ENCODE peak calls at places on chromosomes 11 and 22, in eight cellular contexts. V is activated CD4-positive, alpha-beta T cell treated with anti-CD3 and anti-CD28 coated beads, Interleukin-2, amount 50 U/mL, for 4 hours; B is glutamatergic neuron; I is GM23248; L is mucosa of descending colon; Z is NCI-H345; O is NCI-H2107; D is astrocyte of the hippocampus. E is an unnamed sample.

GRCh38 chr11:131839326-131839725 is 468.9 kb downstream of the NTM start:
- DNase-seq in O (no peak), L (no peak), I (no peak), Z (no peak), V (no peak), D (no peak), B (no peak), E (no peak)

GRCh38 chr11:26073646-26074045 is 258.3 kb upstream of the ANO3 start:
- DNase-seq in L (no peak), D (no peak), B (no peak), V (no peak), Z (no peak), I (no peak), O (no peak), E (no peak)

GRCh38 chr22:32803020-32803758 is 1.7 kb downstream of the TIMP3 start:
- DNase-seq in V (no peak), L (no peak), I (peak), O (no peak), D (peak), Z (no peak), B (no peak), E (no peak)

GRCh38 chr11:106389096-106389495 is 311.6 kb downstream of the AASDHPPT start:
- DNase-seq in L (no peak), D (peak), O (no peak), B (no peak), V (no peak), Z (no peak), I (peak), E (no peak)

GRCh38 chr11:116731821-116732739 is 40.7 kb downstream of the BUD13 start:
- DNase-seq in B (no peak), O (no peak), I (no peak), L (no peak), Z (no peak), D (no peak), V (no peak), E (no peak)

GRCh38 chr22:40547729-40548143 is 88.8 kb downstream of the MRTFA start:
- DNase-seq in I (peak), B (no peak), L (no peak), O (no peak), D (no peak), V (no peak), Z (no peak), E (no peak)

GRCh38 chr11:61718613-61719302 is 33.7 kb upstream of the MYRF start:
- DNase-seq in V (no peak), I (peak), L (no peak), Z (no peak), O (no peak), B (peak), D (peak), E (peak)

GRCh38 chr11:116317212-116317611 is 455.6 kb downstream of the BUD13 start:
- DNase-seq in V (no peak), O (no peak), D (no peak), Z (no peak), I (no peak), L (no peak), B (no peak), E (no peak)

GRCh38 chr11:131522851-131523250 is 152.4 kb downstream of the NTM start:
- DNase-seq in B (no peak), I (peak), Z (no peak), L (no peak), D (peak), V (no peak), O (no peak), E (no peak)

GRCh38 chr11:120626791-120627190 is 115.2 kb downstream of the GRIK4 start:
- DNase-seq in B (no peak), L (no peak), O (no peak), I (no peak), V (no peak), Z (no peak), D (no peak), E (no peak)

GRCh38 chr11:88849368-88849767 is 216.4 kb downstream of the GRM5 start:
- DNase-seq in Z (no peak), O (no peak), V (no peak), B (no peak), I (peak), D (peak), L (no peak), E (peak)

GRCh38 chr22:30260682-30261081 is 6.0 kb downstream of the OSM start:
- DNase-seq in I (no peak), O (no peak), Z (no peak), B (no peak), D (no peak), V (no peak), L (no peak), E (no peak)